ENCODE peak calls at places on chromosomes 1 and 21, in ten cellular contexts. One of them, this sample, is unnamed.

GRCh38 chr1:226108935-226109828 is 46.7 kb downstream of the H3-3A start:
- DNase-seq in esophagus squamous epithelium: no peak
- DNase-seq in left lung: peak
- DNase-seq in left ventricle myocardium inferior: peak
- DNase-seq in adrenal gland: no peak
- DNase-seq in aorta: no peak
- DNase-seq in brain microvascular endothelial cell: peak
- DNase-seq in H9: no peak
- DNase-seq in pancreas: no peak
- DNase-seq in dorsolateral prefrontal cortex: no peak
- DNase-seq in this sample: no peak

GRCh38 chr1:27418326-27418761 is 25.9 kb downstream of the GPR3 start:
- DNase-seq in left ventricle myocardium inferior: peak
- DNase-seq in brain microvascular endothelial cell: peak
- DNase-seq in aorta: peak
- DNase-seq in H9: no peak
- DNase-seq in esophagus squamous epithelium: no peak
- DNase-seq in pancreas: no peak
- DNase-seq in dorsolateral prefrontal cortex: peak
- DNase-seq in left lung: peak
- DNase-seq in adrenal gland: peak
- DNase-seq in this sample: peak

GRCh38 chr1:6065093-6065878 is 19.6 kb downstream of the KCNAB2 start:
- DNase-seq in esophagus squamous epithelium: no peak
- DNase-seq in left lung: no peak
- DNase-seq in left ventricle myocardium inferior: peak
- DNase-seq in adrenal gland: no peak
- DNase-seq in H9: no peak
- DNase-seq in aorta: no peak
- DNase-seq in brain microvascular endothelial cell: no peak
- DNase-seq in dorsolateral prefrontal cortex: no peak
- DNase-seq in pancreas: no peak
- DNase-seq in this sample: no peak

GRCh38 chr1:114750780-114751179 is 7.0 kb downstream of the CSDE1 start:
- DNase-seq in brain microvascular endothelial cell: no peak
- DNase-seq in esophagus squamous epithelium: no peak
- DNase-seq in left lung: no peak
- DNase-seq in adrenal gland: no peak
- DNase-seq in dorsolateral prefrontal cortex: no peak
- DNase-seq in aorta: no peak
- DNase-seq in H9: no peak
- DNase-seq in left ventricle myocardium inferior: no peak
- DNase-seq in pancreas: no peak
- DNase-seq in this sample: no peak

GRCh38 chr1:151056149-151056548 is 3.3 kb downstream of the CDC42SE1 start:
- DNase-seq in brain microvascular endothelial cell: no peak
- DNase-seq in adrenal gland: no peak
- DNase-seq in left lung: no peak
- DNase-seq in left ventricle myocardium inferior: no peak
- DNase-seq in aorta: no peak
- DNase-seq in pancreas: no peak
- DNase-seq in esophagus squamous epithelium: no peak
- DNase-seq in H9: no peak
- DNase-seq in dorsolateral prefrontal cortex: no peak
- DNase-seq in this sample: peak

GRCh38 chr1:203425668-203425999 is 50.0 kb upstream of the PRELP start:
- DNase-seq in left lung: no peak
- DNase-seq in brain microvascular endothelial cell: no peak
- DNase-seq in aorta: no peak
- DNase-seq in adrenal gland: no peak
- DNase-seq in H9: no peak
- DNase-seq in left ventricle myocardium inferior: no peak
- DNase-seq in pancreas: no peak
- DNase-seq in esophagus squamous epithelium: no peak
- DNase-seq in dorsolateral prefrontal cortex: no peak
- DNase-seq in this sample: no peak

GRCh38 chr1:177864530-177865305 is 105.1 kb downstream of the SEC16B start:
- DNase-seq in esophagus squamous epithelium: no peak
- DNase-seq in dorsolateral prefrontal cortex: no peak
- DNase-seq in left ventricle myocardium inferior: no peak
- DNase-seq in brain microvascular endothelial cell: no peak
- DNase-seq in aorta: no peak
- DNase-seq in pancreas: no peak
- DNase-seq in H9: no peak
- DNase-seq in adrenal gland: no peak
- DNase-seq in left lung: no peak
- DNase-seq in this sample: no peak

GRCh38 chr1:51070640-51071039 is 31.4 kb upstream of the C1orf185 start:
- DNase-seq in left lung: no peak
- DNase-seq in pancreas: no peak
- DNase-seq in H9: no peak
- DNase-seq in esophagus squamous epithelium: no peak
- DNase-seq in aorta: no peak
- DNase-seq in brain microvascular endothelial cell: no peak
- DNase-seq in adrenal gland: no peak
- DNase-seq in dorsolateral prefrontal cortex: no peak
- DNase-seq in left ventricle myocardium inferior: no peak
- DNase-seq in this sample: no peak

GRCh38 chr1:204255966-204256365 is 42.2 kb upstream of the GOLT1A start:
- DNase-seq in esophagus squamous epithelium: no peak
- DNase-seq in H9: peak
- DNase-seq in left ventricle myocardium inferior: no peak
- DNase-seq in aorta: peak
- DNase-seq in adrenal gland: no peak
- DNase-seq in brain microvascular endothelial cell: no peak
- DNase-seq in left lung: no peak
- DNase-seq in dorsolateral prefrontal cortex: no peak
- DNase-seq in pancreas: no peak
- DNase-seq in this sample: no peak

GRCh38 chr1:9960705-9961562 is 17.7 kb downstream of the NMNAT1 start:
- DNase-seq in adrenal gland: no peak
- DNase-seq in pancreas: no peak
- DNase-seq in brain microvascular endothelial cell: no peak
- DNase-seq in left lung: no peak
- DNase-seq in left ventricle myocardium inferior: no peak
- DNase-seq in esophagus squamous epithelium: no peak
- DNase-seq in dorsolateral prefrontal cortex: no peak
- DNase-seq in H9: peak
- DNase-seq in aorta: no peak
- DNase-seq in this sample: no peak

GRCh38 chr21:14712121-14712520 is 166.0 kb upstream of the SAMSN1 start:
- DNase-seq in dorsolateral prefrontal cortex: no peak
- DNase-seq in H9: no peak
- DNase-seq in brain microvascular endothelial cell: peak
- DNase-seq in aorta: no peak
- DNase-seq in esophagus squamous epithelium: no peak
- DNase-seq in left ventricle myocardium inferior: no peak
- DNase-seq in adrenal gland: no peak
- DNase-seq in pancreas: no peak
- DNase-seq in left lung: no peak
- DNase-seq in this sample: no peak

GRCh38 chr1:5915587-5916571 is 76.3 kb downstream of the NPHP4 start:
- DNase-seq in brain microvascular endothelial cell: peak
- DNase-seq in left lung: peak
- DNase-seq in H9: peak
- DNase-seq in pancreas: no peak
- DNase-seq in esophagus squamous epithelium: no peak
- DNase-seq in adrenal gland: peak
- DNase-seq in left ventricle myocardium inferior: no peak
- DNase-seq in aorta: no peak
- DNase-seq in dorsolateral prefrontal cortex: no peak
- DNase-seq in this sample: no peak

GRCh38 chr1:222926566-222926965 is 111.7 kb downstream of the DISP1 start:
- DNase-seq in esophagus squamous epithelium: no peak
- DNase-seq in dorsolateral prefrontal cortex: no peak
- DNase-seq in adrenal gland: peak
- DNase-seq in left ventricle myocardium inferior: no peak
- DNase-seq in pancreas: no peak
- DNase-seq in brain microvascular endothelial cell: no peak
- DNase-seq in aorta: no peak
- DNase-seq in H9: no peak
- DNase-seq in left lung: no peak
- DNase-seq in this sample: no peak

GRCh38 chr1:23436520-23437354 is 12.2 kb upstream of the TCEA3 start:
- DNase-seq in adrenal gland: peak
- DNase-seq in left ventricle myocardium inferior: no peak
- DNase-seq in dorsolateral prefrontal cortex: no peak
- DNase-seq in brain microvascular endothelial cell: no peak
- DNase-seq in H9: peak
- DNase-seq in left lung: peak
- DNase-seq in esophagus squamous epithelium: no peak
- DNase-seq in pancreas: no peak
- DNase-seq in aorta: no peak
- DNase-seq in this sample: peak

GRCh38 chr1:14733053-14733778 is 134.7 kb downstream of the KAZN start:
- DNase-seq in left lung: no peak
- DNase-seq in H9: peak
- DNase-seq in left ventricle myocardium inferior: no peak
- DNase-seq in brain microvascular endothelial cell: no peak
- DNase-seq in esophagus squamous epithelium: no peak
- DNase-seq in adrenal gland: no peak
- DNase-seq in pancreas: no peak
- DNase-seq in dorsolateral prefrontal cortex: no peak
- DNase-seq in aorta: no peak
- DNase-seq in this sample: no peak

GRCh38 chr1:85581802-85582686 is 1.5 kb downstream of the CCN1 start:
- DNase-seq in left lung: peak
- DNase-seq in dorsolateral prefrontal cortex: no peak
- DNase-seq in left ventricle myocardium inferior: peak
- DNase-seq in adrenal gland: peak
- DNase-seq in brain microvascular endothelial cell: peak
- DNase-seq in H9: peak
- DNase-seq in aorta: peak
- DNase-seq in pancreas: no peak
- DNase-seq in esophagus squamous epithelium: no peak
- DNase-seq in this sample: peak

DNA sequence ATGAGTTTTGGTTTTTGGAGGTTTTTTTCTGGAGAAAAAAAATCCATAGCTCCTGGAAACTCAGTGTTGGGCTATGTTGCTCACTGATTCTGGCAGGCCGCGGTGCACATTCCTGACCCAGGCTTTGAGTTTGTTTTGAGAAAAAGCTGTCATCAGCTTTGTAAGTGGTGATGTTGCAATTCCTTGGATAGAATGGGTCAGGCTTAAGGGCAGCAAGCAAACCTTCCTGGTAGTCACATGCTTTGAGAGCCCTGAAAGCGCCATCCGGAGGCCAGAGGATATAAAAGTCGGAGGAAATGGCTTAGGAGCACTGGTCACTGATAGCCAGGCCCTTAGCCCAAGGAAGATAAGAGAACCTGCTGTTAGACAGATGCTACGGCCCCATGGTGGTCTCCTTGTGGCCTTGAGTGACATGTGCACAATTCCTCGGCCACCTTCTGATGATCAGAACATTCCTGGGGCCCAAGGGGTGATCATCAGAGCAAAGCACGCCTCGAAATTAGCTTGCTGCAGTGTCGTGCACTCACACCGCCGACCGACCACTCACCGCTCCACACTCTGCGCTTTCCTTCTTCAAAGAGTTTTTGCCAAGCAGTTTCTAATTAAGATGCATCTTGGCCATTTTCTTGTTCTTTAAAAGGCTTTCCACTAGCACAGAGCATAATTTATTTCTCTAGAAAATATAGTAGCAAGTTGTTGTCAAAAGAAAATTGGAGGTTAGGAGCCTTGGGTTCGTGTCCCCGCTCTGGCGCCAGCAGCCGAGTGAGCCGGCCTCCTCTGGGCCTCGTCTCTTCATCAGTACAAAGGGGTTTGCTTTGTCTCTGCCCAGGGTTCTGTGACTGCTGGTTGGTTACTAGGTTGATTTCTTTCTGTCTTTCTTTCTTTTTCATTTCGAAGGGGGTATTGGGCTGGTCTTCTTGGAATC is 78.7 kb downstream of the MAN1C1 start:
- DNase-seq in pancreas: no peak
- DNase-seq in dorsolateral prefrontal cortex: no peak
- DNase-seq in aorta: peak
- DNase-seq in adrenal gland: peak
- DNase-seq in H9: peak
- DNase-seq in brain microvascular endothelial cell: peak
- DNase-seq in esophagus squamous epithelium: no peak
- DNase-seq in left lung: peak
- DNase-seq in left ventricle myocardium inferior: peak
- DNase-seq in this sample: peak
- H3K27ac ChIP-seq in pancreas: peak
- H3K27ac ChIP-seq in dorsolateral prefrontal cortex: peak
- H3K27ac ChIP-seq in aorta: peak
- H3K27ac ChIP-seq in adrenal gland: peak
- H3K27ac ChIP-seq in H9: no peak
- H3K27ac ChIP-seq in brain microvascular endothelial cell: peak
- H3K27ac ChIP-seq in esophagus squamous epithelium: peak
- H3K27ac ChIP-seq in left lung: peak
- H3K27ac ChIP-seq in left ventricle myocardium inferior: peak
- H3K27ac ChIP-seq in this sample: peak

GRCh38 chr1:64540265-64540791 is 70.4 kb downstream of the CACHD1 start:
- DNase-seq in aorta: no peak
- DNase-seq in brain microvascular endothelial cell: no peak
- DNase-seq in dorsolateral prefrontal cortex: no peak
- DNase-seq in adrenal gland: no peak
- DNase-seq in pancreas: no peak
- DNase-seq in left ventricle myocardium inferior: no peak
- DNase-seq in left lung: no peak
- DNase-seq in esophagus squamous epithelium: no peak
- DNase-seq in H9: no peak
- DNase-seq in this sample: no peak
- H3K27ac ChIP-seq in aorta: no peak
- H3K27ac ChIP-seq in brain microvascular endothelial cell: no peak
- H3K27ac ChIP-seq in dorsolateral prefrontal cortex: peak
- H3K27ac ChIP-seq in adrenal gland: no peak
- H3K27ac ChIP-seq in pancreas: no peak
- H3K27ac ChIP-seq in left ventricle myocardium inferior: peak
- H3K27ac ChIP-seq in left lung: peak
- H3K27ac ChIP-seq in esophagus squamous epithelium: peak
- H3K27ac ChIP-seq in H9: no peak
- H3K27ac ChIP-seq in this sample: no peak

DNA sequence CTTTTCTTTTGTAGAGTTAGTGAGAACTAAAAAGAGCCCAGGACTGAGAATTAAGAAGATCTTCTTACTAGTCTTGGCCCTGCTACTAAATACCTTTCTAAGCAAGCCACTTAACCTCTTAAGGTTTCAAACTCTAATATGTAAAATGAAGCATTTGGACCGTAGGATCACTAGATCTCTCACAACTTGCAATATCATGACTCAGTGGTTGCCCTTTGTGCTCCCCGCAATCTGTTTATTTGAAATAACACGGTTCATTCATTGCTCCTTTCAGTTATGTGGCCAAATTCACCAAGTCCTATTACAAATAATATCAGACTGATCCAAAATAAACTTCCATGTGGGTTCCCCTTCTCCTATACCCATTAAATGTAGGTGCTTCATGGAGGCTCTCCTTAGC is 10.8 kb downstream of the PALMD start:
- DNase-seq in brain microvascular endothelial cell: no peak
- DNase-seq in H9: no peak
- DNase-seq in adrenal gland: no peak
- DNase-seq in pancreas: no peak
- DNase-seq in aorta: no peak
- DNase-seq in left lung: no peak
- DNase-seq in dorsolateral prefrontal cortex: no peak
- DNase-seq in esophagus squamous epithelium: no peak
- DNase-seq in left ventricle myocardium inferior: no peak
- DNase-seq in this sample: no peak
- H3K27ac ChIP-seq in brain microvascular endothelial cell: no peak
- H3K27ac ChIP-seq in H9: no peak
- H3K27ac ChIP-seq in adrenal gland: no peak
- H3K27ac ChIP-seq in pancreas: no peak
- H3K27ac ChIP-seq in aorta: no peak
- H3K27ac ChIP-seq in left lung: no peak
- H3K27ac ChIP-seq in dorsolateral prefrontal cortex: no peak
- H3K27ac ChIP-seq in esophagus squamous epithelium: peak
- H3K27ac ChIP-seq in left ventricle myocardium inferior: peak
- H3K27ac ChIP-seq in this sample: no peak

GRCh38 chr1:109392788-109393580 is 4.7 kb downstream of the SORT1 start:
- DNase-seq in esophagus squamous epithelium: no peak
- DNase-seq in H9: no peak
- DNase-seq in brain microvascular endothelial cell: peak
- DNase-seq in aorta: no peak
- DNase-seq in adrenal gland: peak
- DNase-seq in left ventricle myocardium inferior: peak
- DNase-seq in dorsolateral prefrontal cortex: peak
- DNase-seq in left lung: peak
- DNase-seq in pancreas: peak
- DNase-seq in this sample: peak
- H3K27ac ChIP-seq in esophagus squamous epithelium: peak
- H3K27ac ChIP-seq in H9: no peak
- H3K27ac ChIP-seq in brain microvascular endothelial cell: peak
- H3K27ac ChIP-seq in aorta: peak
- H3K27ac ChIP-seq in adrenal gland: peak
- H3K27ac ChIP-seq in left ventricle myocardium inferior: peak
- H3K27ac ChIP-seq in dorsolateral prefrontal cortex: peak
- H3K27ac ChIP-seq in left lung: peak
- H3K27ac ChIP-seq in pancreas: peak
- H3K27ac ChIP-seq in this sample: peak

This sample was measured in colonic mucosa.